ENCODE peak calls at places on chromosomes 5 and 9, in seven cellular contexts. H is NCI-H510A; W is COR-L47; L is T-helper 9 cell; X is activated CD4-positive, alpha-beta T cell treated with anti-CD3 and anti-CD28 coated beads, Interleukin-2, amount 50 U/mL, for 1 hour; K is OCI-M1; Q is cardiac fibroblast. D is an unnamed sample.

GRCh38 chr9:75161116-75161857 is 73.0 kb downstream of the OSTF1 start:
- DNase-seq in H (no peak), W (no peak), L (no peak), X (no peak), K (no peak), Q (no peak), D (no peak)

GRCh38 chr5:59756373-59757035 is 137.0 kb downstream of the PDE4D start:
- DNase-seq in H (no peak), W (no peak), L (no peak), X (no peak), K (no peak), Q (peak; percentile 21), D (no peak)

GRCh38 chr9:19994296-19994695 is 205.5 kb upstream of the SLC24A2 start:
- DNase-seq in H (no peak), W (no peak), L (no peak), X (no peak), K (no peak), Q (peak; percentile 52), D (no peak)

GRCh38 chr9:107422189-107422802 is 67.3 kb downstream of the KLF4 start:
- DNase-seq in H (peak; percentile 51), W (peak; percentile 73), L (no peak), X (no peak), K (peak; percentile 78), Q (peak; percentile 77), D (peak; percentile 40)

GRCh38 chr9:36914212-36914577 is 119.9 kb downstream of the PAX5 start:
- DNase-seq in H (no peak), W (peak; percentile 22), L (no peak), X (no peak), K (no peak), Q (no peak), D (no peak)

GRCh38 chr5:178630475-178630930 is 3.7 kb upstream of the CLK4 start:
- DNase-seq in H (no peak), W (no peak), L (no peak), X (no peak), K (no peak), Q (peak; percentile 36), D (no peak)

GRCh38 chr5:40790947-40791593 is 7.1 kb downstream of the PRKAA1 start:
- DNase-seq in H (no peak), W (no peak), L (no peak), X (no peak), K (no peak), Q (peak; percentile 72), D (no peak)

GRCh38 chr9:113858282-113858681 is 17.8 kb upstream of the ZNF618 start:
- DNase-seq in H (no peak), W (no peak), L (no peak), X (no peak), K (no peak), Q (no peak), D (no peak)

GRCh38 chr5:359301-359897 is 37.9 kb downstream of the AHRR start:
- DNase-seq in H (no peak), W (no peak), L (no peak), X (no peak), K (no peak), Q (no peak), D (no peak)

GRCh38 chr5:116442095-116442534 is 132.5 kb downstream of the SEMA6A start:
- DNase-seq in H (peak; percentile 39), W (peak; percentile 72), L (no peak), X (no peak), K (no peak), Q (peak; percentile 32), D (no peak)

GRCh38 chr5:178642351-178642909 is 15.6 kb upstream of the CLK4 start:
- DNase-seq in H (no peak), W (peak; percentile 79), L (no peak), X (no peak), K (no peak), Q (peak; percentile 96), D (no peak)

GRCh38 chr5:141430332-141431113 is at the start of gene PCDHGA12:
- DNase-seq in H (no peak), W (no peak), L (no peak), X (no peak), K (peak; percentile 61), Q (peak; percentile 97), D (peak; percentile 85)

GRCh38 chr9:108291586-108291932 is 564.2 kb downstream of the ACTL7B start:
- DNase-seq in H (no peak), W (no peak), L (no peak), X (no peak), K (no peak), Q (no peak), D (no peak)

GRCh38 chr5:15447209-15447608 is 52.8 kb upstream of the FBXL7 start:
- DNase-seq in H (no peak), W (no peak), L (no peak), X (no peak), K (no peak), Q (no peak), D (no peak)

GRCh38 chr5:178791976-178792375 is 61.5 kb upstream of the ZNF354A start:
- DNase-seq in H (no peak), W (no peak), L (no peak), X (no peak), K (no peak), Q (no peak), D (no peak)

GRCh38 chr9:129458155-129458661 is 162.7 kb downstream of the C9orf50 start:
- DNase-seq in H (peak; percentile 61), W (no peak), L (peak; percentile 56), X (peak; percentile 60), K (peak; percentile 51), Q (no peak), D (no peak)

GRCh38 chr9:71604197-71605063 is 163.9 kb downstream of the CEMIP2 start:
- DNase-seq in H (no peak), W (peak; percentile 48), L (peak; percentile 76), X (peak; percentile 79), K (peak; percentile 82), Q (peak; percentile 83), D (peak; percentile 38)

GRCh38 chr5:133990396-133990795 is 14.4 kb downstream of the VDAC1 start:
- DNase-seq in H (peak; percentile 30), W (peak; percentile 78), L (no peak), X (no peak), K (no peak), Q (no peak), D (no peak)

GRCh38 chr5:143592648-143593047 is 189.2 kb upstream of the NR3C1 start:
- DNase-seq in H (no peak), W (no peak), L (no peak), X (no peak), K (no peak), Q (peak; percentile 74), D (peak; percentile 27)

GRCh38 chr5:95843733-95844223 is 21.3 kb upstream of the GLRX start:
- DNase-seq in H (no peak), W (no peak), L (no peak), X (no peak), K (peak; percentile 64), Q (peak; percentile 83), D (no peak)